ENCODE peak calls at places on chromosome 5, in five cellular contexts. One of them, this sample, is unnamed. For H3K4me1, the result is how much of the 10 kb centered on the place peaks cover.

GRCh38 chr5:62632181-62632580 is 53.6 kb downstream of the LRRC70 start:
- DNase-seq in GM23248: no peak
- DNase-seq in PC-9: no peak
- DNase-seq in mesenchymal stem cell: no peak
- DNase-seq in mesendoderm: no peak
- DNase-seq in this sample: no peak

GRCh38 chr5:151665584-151665982 is 21.1 kb downstream of the SPARC start:
- DNase-seq in GM23248: peak
- DNase-seq in PC-9: no peak
- DNase-seq in mesenchymal stem cell: no peak
- DNase-seq in mesendoderm: no peak
- DNase-seq in this sample: no peak

GRCh38 chr5:88734191-88734640 is 148.8 kb downstream of the MEF2C start:
- DNase-seq in GM23248: no peak
- DNase-seq in PC-9: no peak
- DNase-seq in mesenchymal stem cell: no peak
- DNase-seq in mesendoderm: no peak
- DNase-seq in this sample: no peak

GRCh38 chr5:168172718-168173045 is 118.8 kb upstream of the WWC1 start:
- DNase-seq in GM23248: no peak
- DNase-seq in PC-9: no peak
- DNase-seq in mesenchymal stem cell: no peak
- DNase-seq in mesendoderm: no peak
- DNase-seq in this sample: no peak

GRCh38 chr5:136192526-136193395 is at the start of gene SMIM32:
- DNase-seq in GM23248: peak
- DNase-seq in PC-9: no peak
- DNase-seq in mesenchymal stem cell: peak
- DNase-seq in mesendoderm: peak
- DNase-seq in this sample: no peak

GRCh38 chr5:26894719-26895263 is 143.6 kb downstream of the CDH9 start:
- DNase-seq in GM23248: no peak
- DNase-seq in PC-9: no peak
- DNase-seq in mesenchymal stem cell: peak
- DNase-seq in mesendoderm: no peak
- DNase-seq in this sample: no peak

GRCh38 chr5:932151-932627 is 39.5 kb downstream of the TRIP13 start:
- DNase-seq in GM23248: no peak
- DNase-seq in PC-9: no peak
- DNase-seq in mesenchymal stem cell: no peak
- DNase-seq in mesendoderm: no peak
- DNase-seq in this sample: no peak

GRCh38 chr5:128234928-128235641 is 151.5 kb downstream of the SLC12A2 start:
- DNase-seq in GM23248: no peak
- DNase-seq in PC-9: no peak
- DNase-seq in mesenchymal stem cell: no peak
- DNase-seq in mesendoderm: peak
- DNase-seq in this sample: no peak

GRCh38 chr5:88792144-88792840 is 90.7 kb downstream of the MEF2C start:
- DNase-seq in GM23248: peak
- DNase-seq in PC-9: no peak
- DNase-seq in mesenchymal stem cell: peak
- DNase-seq in mesendoderm: no peak
- DNase-seq in this sample: no peak

GRCh38 chr5:114305402-114306207 is 56.3 kb upstream of the KCNN2 start:
- DNase-seq in GM23248: peak
- DNase-seq in PC-9: no peak
- DNase-seq in mesenchymal stem cell: peak
- DNase-seq in mesendoderm: peak
- DNase-seq in this sample: peak

GRCh38 chr5:35851282-35851681 is 5.4 kb upstream of the IL7R start:
- DNase-seq in GM23248: peak
- DNase-seq in PC-9: no peak
- DNase-seq in mesenchymal stem cell: peak
- DNase-seq in mesendoderm: peak
- DNase-seq in this sample: peak

GRCh38 chr5:79962580-79963222 is 28.4 kb downstream of the MTX3 start:
- DNase-seq in GM23248: peak
- DNase-seq in PC-9: peak
- DNase-seq in mesenchymal stem cell: peak
- DNase-seq in mesendoderm: peak
- DNase-seq in this sample: no peak

GRCh38 chr5:159581502-159582249 is 251.4 kb upstream of the IL12B start:
- DNase-seq in GM23248: peak
- DNase-seq in PC-9: peak
- DNase-seq in mesenchymal stem cell: peak
- DNase-seq in mesendoderm: peak
- DNase-seq in this sample: peak

GRCh38 chr5:42772265-42772993 is 15.8 kb downstream of the CCDC152 start:
- DNase-seq in GM23248: peak
- DNase-seq in PC-9: peak
- DNase-seq in mesenchymal stem cell: no peak
- DNase-seq in mesendoderm: no peak
- DNase-seq in this sample: peak

GRCh38 chr5:65017636-65018035 is 248.9 kb downstream of the CWC27 start:
- DNase-seq in GM23248: peak
- DNase-seq in PC-9: no peak
- DNase-seq in mesenchymal stem cell: peak
- DNase-seq in mesendoderm: no peak
- DNase-seq in this sample: no peak

GRCh38 chr5:40401281-40401680 is 278.4 kb upstream of the PTGER4 start:
- DNase-seq in GM23248: peak
- DNase-seq in PC-9: no peak
- DNase-seq in mesenchymal stem cell: no peak
- DNase-seq in mesendoderm: no peak
- DNase-seq in this sample: no peak

GRCh38 chr5:40404613-40405012 is 275.1 kb upstream of the PTGER4 start:
- DNase-seq in GM23248: no peak
- DNase-seq in PC-9: no peak
- DNase-seq in mesenchymal stem cell: no peak
- DNase-seq in mesendoderm: no peak
- DNase-seq in this sample: no peak

GRCh38 chr5:40400245-40400644 is 279.5 kb upstream of the PTGER4 start:
- DNase-seq in GM23248: no peak
- DNase-seq in PC-9: no peak
- DNase-seq in mesenchymal stem cell: no peak
- DNase-seq in mesendoderm: no peak
- DNase-seq in this sample: no peak

GRCh38 chr5:40399349-40399748 is 280.4 kb upstream of the PTGER4 start:
- DNase-seq in GM23248: peak
- DNase-seq in PC-9: no peak
- DNase-seq in mesenchymal stem cell: no peak
- DNase-seq in mesendoderm: no peak
- DNase-seq in this sample: peak

DNA sequence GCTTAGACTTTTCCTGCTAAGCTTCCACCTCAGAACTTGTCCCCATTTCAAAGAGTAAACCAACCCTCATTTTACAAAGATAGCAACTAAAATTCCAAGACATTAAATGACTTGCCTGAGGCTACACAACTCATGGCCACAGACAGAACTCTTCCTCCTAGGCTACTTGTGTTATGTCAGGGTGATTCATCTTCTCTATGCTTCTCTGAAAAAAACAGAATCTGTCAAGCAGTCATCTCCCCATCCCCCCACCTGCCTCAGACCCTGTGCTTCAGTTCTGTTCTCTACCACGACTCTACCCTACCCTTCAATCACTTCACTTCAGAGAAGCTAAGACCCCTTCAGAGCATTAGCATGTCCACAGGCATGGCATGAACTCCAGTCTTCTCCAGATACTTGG is 277.8 kb upstream of the PTGER4 start:
- DNase-seq in GM23248: peak
- DNase-seq in PC-9: peak
- DNase-seq in mesenchymal stem cell: no peak
- DNase-seq in mesendoderm: peak
- DNase-seq in this sample: peak
- H3K4me2 ChIP-seq in GM23248: no peak
- H3K4me2 ChIP-seq in PC-9: peak
- H3K4me2 ChIP-seq in mesenchymal stem cell: no peak
- H3K4me2 ChIP-seq in mesendoderm: no peak
- H3K4me2 ChIP-seq in this sample: peak

DNA sequence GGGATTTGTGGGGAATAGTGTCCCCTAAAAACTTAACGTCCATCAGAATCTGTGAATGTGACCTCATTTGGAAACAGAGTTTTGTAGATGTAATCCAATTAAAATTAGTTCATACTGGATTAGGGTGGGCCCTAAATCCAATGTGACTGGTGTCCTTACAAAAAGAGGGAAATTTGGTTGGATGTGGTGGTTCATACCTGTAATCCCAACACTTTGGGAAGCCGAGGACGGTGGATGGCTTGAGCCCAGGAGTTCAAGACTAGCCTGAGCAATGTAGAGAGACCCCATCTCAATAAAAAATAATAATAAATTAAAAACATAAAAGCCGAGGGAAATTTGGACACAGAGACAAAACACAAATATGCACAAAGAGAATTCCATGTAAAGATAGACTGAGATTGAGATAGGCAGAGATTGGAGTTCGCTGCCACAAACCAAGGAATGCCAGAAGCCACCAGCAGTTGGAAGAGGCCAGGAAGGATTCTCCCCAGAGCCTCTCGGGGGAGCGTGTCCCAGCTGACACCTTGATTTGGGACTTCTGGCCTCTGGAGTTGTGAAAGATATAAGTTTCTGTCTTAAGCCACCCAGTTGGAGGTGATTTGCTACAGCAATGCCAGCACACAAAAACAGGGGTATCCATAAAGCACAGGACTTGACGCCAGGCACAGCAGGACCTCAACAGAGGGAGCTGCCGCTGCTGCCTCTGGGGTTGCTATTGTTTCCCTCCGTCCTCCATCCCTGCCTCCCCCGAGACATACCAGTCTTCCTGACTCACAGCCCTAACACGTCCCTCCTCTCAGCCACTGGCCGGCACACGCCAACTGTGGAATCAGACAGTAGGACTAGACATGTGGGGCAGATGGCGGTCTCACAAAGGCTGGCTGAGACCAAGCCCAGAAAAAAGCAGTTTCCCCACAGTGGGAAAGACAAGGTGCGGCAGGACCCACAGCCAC is 73.8 kb upstream of the IL17B start:
- DNase-seq in GM23248: peak
- DNase-seq in PC-9: peak
- DNase-seq in mesenchymal stem cell: peak
- DNase-seq in mesendoderm: peak
- DNase-seq in this sample: peak
- H3K4me1 ChIP-seq in GM23248: half or more
- H3K4me1 ChIP-seq in PC-9: under half
- H3K4me1 ChIP-seq in mesenchymal stem cell: under half
- H3K4me1 ChIP-seq in mesendoderm: under half
- H3K4me1 ChIP-seq in this sample: under half

DNA sequence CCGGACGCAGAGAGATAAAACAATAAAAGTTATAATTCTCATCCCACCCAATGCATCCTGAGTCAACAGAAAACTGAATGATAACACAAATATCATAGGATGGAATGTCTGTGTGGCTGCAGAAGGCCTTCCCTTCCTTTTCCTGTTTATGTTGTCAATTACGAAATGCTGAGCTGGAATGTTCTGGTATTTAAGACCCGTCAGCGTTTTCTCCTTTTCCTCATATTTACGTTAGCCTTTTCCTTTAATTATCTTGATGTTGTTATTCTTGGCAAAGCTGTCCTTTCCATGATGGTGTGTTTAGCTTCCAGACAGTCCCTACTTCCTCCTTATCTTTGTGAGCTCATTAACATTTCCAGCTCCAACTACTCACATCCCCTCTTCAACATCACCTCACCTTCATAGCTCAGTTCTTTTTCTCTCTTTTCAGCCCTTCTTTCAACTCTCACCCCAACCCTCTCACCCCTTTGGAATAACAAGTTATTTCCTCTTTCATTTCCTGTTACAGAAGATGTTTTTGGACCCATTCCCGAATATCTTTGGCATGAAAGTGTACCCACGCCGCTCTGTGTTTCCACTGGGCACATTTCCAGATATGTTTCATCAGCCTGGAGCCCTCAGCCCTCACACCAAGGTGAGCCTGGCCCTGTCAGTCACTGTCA is 221.6 kb downstream of the NR2F1-AS1 start:
- DNase-seq in GM23248: peak
- DNase-seq in PC-9: peak
- DNase-seq in mesenchymal stem cell: peak
- DNase-seq in mesendoderm: peak
- DNase-seq in this sample: peak
- H3K4me2 ChIP-seq in GM23248: peak
- H3K4me2 ChIP-seq in PC-9: peak
- H3K4me2 ChIP-seq in mesenchymal stem cell: no peak
- H3K4me2 ChIP-seq in mesendoderm: no peak
- H3K4me2 ChIP-seq in this sample: peak

DNA sequence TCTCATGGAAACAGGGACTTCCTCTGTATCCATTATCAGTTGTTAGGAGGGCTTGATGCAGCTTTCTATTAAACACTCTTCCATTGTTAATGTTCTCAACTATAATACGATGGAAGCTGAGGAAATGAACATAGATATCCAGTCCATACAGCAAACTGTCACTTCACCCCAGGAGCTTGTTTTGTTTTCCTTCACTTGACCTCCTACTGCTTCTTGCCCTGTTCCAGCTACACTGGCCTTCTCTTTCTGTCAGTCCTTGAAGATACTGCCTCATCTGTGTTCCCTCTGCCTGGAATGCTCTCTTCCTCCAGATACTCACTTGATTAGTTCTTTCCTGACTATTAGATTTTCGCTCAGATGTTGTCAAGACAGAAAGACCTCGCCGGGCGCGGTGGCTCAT is 17.1 kb downstream of the CTNNA1 start:
- DNase-seq in GM23248: no peak
- DNase-seq in PC-9: no peak
- DNase-seq in mesenchymal stem cell: no peak
- DNase-seq in mesendoderm: no peak
- DNase-seq in this sample: no peak
- H3K4me1 ChIP-seq in GM23248: under half
- H3K4me1 ChIP-seq in PC-9: under half
- H3K4me1 ChIP-seq in mesenchymal stem cell: under half
- H3K4me1 ChIP-seq in mesendoderm: under half
- H3K4me1 ChIP-seq in this sample: under half

DNA sequence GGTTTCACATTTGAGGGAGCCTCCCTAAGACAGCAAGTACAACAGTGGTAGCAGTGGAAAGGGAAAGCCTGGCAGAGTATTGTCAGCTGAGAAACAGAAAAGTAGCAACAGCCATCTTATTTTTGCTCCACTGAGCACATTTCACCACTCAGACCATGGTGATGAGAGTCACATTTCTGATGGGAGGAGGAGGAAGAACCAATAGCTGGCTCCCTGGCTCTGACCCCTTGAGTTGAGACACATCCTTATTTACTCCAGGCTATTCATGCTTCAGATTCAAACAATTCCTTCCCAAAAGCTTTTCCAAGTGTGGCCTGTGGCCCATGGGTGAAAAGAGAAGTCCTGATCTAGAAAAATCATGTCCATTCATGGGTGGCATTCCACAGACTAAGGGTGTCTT is 236.3 kb downstream of the ARHGAP26 start:
- DNase-seq in GM23248: peak
- DNase-seq in PC-9: no peak
- DNase-seq in mesenchymal stem cell: no peak
- DNase-seq in mesendoderm: no peak
- DNase-seq in this sample: no peak
- H3K4me2 ChIP-seq in GM23248: no peak
- H3K4me2 ChIP-seq in PC-9: no peak
- H3K4me2 ChIP-seq in mesenchymal stem cell: no peak
- H3K4me2 ChIP-seq in mesendoderm: no peak
- H3K4me2 ChIP-seq in this sample: no peak

GRCh38 chr5:141870871-141871270 is 7.3 kb downstream of the PCDH1 start:
- DNase-seq in GM23248: peak
- DNase-seq in PC-9: peak
- DNase-seq in mesenchymal stem cell: no peak
- DNase-seq in mesendoderm: no peak
- DNase-seq in this sample: peak
- H3K4me1 ChIP-seq in GM23248: under half
- H3K4me1 ChIP-seq in PC-9: half or more
- H3K4me1 ChIP-seq in mesenchymal stem cell: under half
- H3K4me1 ChIP-seq in mesendoderm: under half
- H3K4me1 ChIP-seq in this sample: under half

This sample was measured in mammary epithelial cell.